ENCODE peak calls at places on chromosomes 12 and 14, in four cellular contexts. One of them, this sample, is unnamed.

GRCh38 chr12:42291680-42292079 is 34.2 kb downstream of the ZCRB1 start:
- DNase-seq in aorta: no peak
- DNase-seq in tibial artery: no peak
- DNase-seq in IMR-90: no peak
- DNase-seq in this sample: no peak

GRCh38 chr12:39912211-39912980 is 193.5 kb downstream of the SLC2A13 start:
- DNase-seq in aorta: no peak
- DNase-seq in tibial artery: no peak
- DNase-seq in IMR-90: no peak
- DNase-seq in this sample: peak; percentile 79

GRCh38 chr12:92078167-92079053 is 67.2 kb downstream of the BTG1 start:
- DNase-seq in aorta: no peak
- DNase-seq in tibial artery: no peak
- DNase-seq in IMR-90: peak; percentile 96
- DNase-seq in this sample: peak; percentile 92

GRCh38 chr12:95218852-95219171 is 1.2 kb downstream of the VEZT start:
- DNase-seq in aorta: no peak
- DNase-seq in tibial artery: no peak
- DNase-seq in IMR-90: no peak
- DNase-seq in this sample: peak; percentile 22

GRCh38 chr12:32273712-32274111 is 125.6 kb upstream of the FGD4 start:
- DNase-seq in aorta: no peak
- DNase-seq in tibial artery: no peak
- DNase-seq in IMR-90: no peak
- DNase-seq in this sample: no peak

GRCh38 chr14:24113379-24113800 is 1.2 kb upstream of the DCAF11 start:
- DNase-seq in aorta: no peak
- DNase-seq in tibial artery: no peak
- DNase-seq in IMR-90: no peak
- DNase-seq in this sample: no peak

GRCh38 chr12:121273364-121273896 is 23.1 kb downstream of the CAMKK2 start:
- DNase-seq in aorta: no peak
- DNase-seq in tibial artery: no peak
- DNase-seq in IMR-90: no peak
- DNase-seq in this sample: no peak

GRCh38 chr12:96078281-96078761 is 42.9 kb upstream of the LTA4H start:
- DNase-seq in aorta: peak; percentile 81
- DNase-seq in tibial artery: peak; percentile 66
- DNase-seq in IMR-90: peak; percentile 15
- DNase-seq in this sample: no peak

GRCh38 chr14:99601301-99601945 is 2.6 kb downstream of the CCDC85C start:
- DNase-seq in aorta: no peak
- DNase-seq in tibial artery: no peak
- DNase-seq in IMR-90: peak; percentile 65
- DNase-seq in this sample: peak; percentile 45

GRCh38 chr14:92421756-92422155 is 91.8 kb upstream of the RIN3 start:
- DNase-seq in aorta: no peak
- DNase-seq in tibial artery: no peak
- DNase-seq in IMR-90: no peak
- DNase-seq in this sample: no peak

GRCh38 chr14:80390911-80391310 is 179.6 kb upstream of the DIO2 start:
- DNase-seq in aorta: no peak
- DNase-seq in tibial artery: no peak
- DNase-seq in IMR-90: peak; percentile 51
- DNase-seq in this sample: peak; percentile 97

GRCh38 chr12:96502477-96502876 is 13.1 kb downstream of the CFAP54 start:
- DNase-seq in aorta: no peak
- DNase-seq in tibial artery: no peak
- DNase-seq in IMR-90: no peak
- DNase-seq in this sample: peak; percentile 32

GRCh38 chr12:131852551-131853299 is 24.5 kb downstream of the MMP17 start:
- DNase-seq in aorta: no peak
- DNase-seq in tibial artery: no peak
- DNase-seq in IMR-90: peak; percentile 26
- DNase-seq in this sample: no peak

GRCh38 chr12:10634427-10634826 is 21.0 kb upstream of the MAGOHB start:
- DNase-seq in aorta: no peak
- DNase-seq in tibial artery: no peak
- DNase-seq in IMR-90: peak; percentile 71
- DNase-seq in this sample: peak; percentile 73

GRCh38 chr14:27587103-27587502 is 989.3 kb upstream of the NOVA1 start:
- DNase-seq in aorta: no peak
- DNase-seq in tibial artery: no peak
- DNase-seq in IMR-90: no peak
- DNase-seq in this sample: no peak

GRCh38 chr14:80664576-80664975 is 277.0 kb downstream of the CEP128 start:
- DNase-seq in aorta: no peak
- DNase-seq in tibial artery: no peak
- DNase-seq in IMR-90: peak; percentile 83
- DNase-seq in this sample: peak; percentile 55

GRCh38 chr12:62379026-62379722 is 87.5 kb upstream of the MON2 start:
- DNase-seq in aorta: no peak
- DNase-seq in tibial artery: no peak
- DNase-seq in IMR-90: peak; percentile 25
- DNase-seq in this sample: no peak

GRCh38 chr12:17588968-17589367 is 501.0 kb downstream of the RERGL start:
- DNase-seq in aorta: no peak
- DNase-seq in tibial artery: no peak
- DNase-seq in IMR-90: no peak
- DNase-seq in this sample: peak; percentile 70

GRCh38 chr12:81598205-81598604 is 160.9 kb downstream of the PPFIA2 start:
- DNase-seq in aorta: no peak
- DNase-seq in tibial artery: no peak
- DNase-seq in IMR-90: no peak
- DNase-seq in this sample: no peak

GRCh38 chr12:124463341-124463861 is 104.0 kb downstream of the NCOR2 start:
- DNase-seq in aorta: peak; percentile 64
- DNase-seq in tibial artery: no peak
- DNase-seq in IMR-90: no peak
- DNase-seq in this sample: no peak

GRCh38 chr14:86533834-86534233 is 1003.9 kb downstream of the FLRT2 start:
- DNase-seq in aorta: no peak
- DNase-seq in tibial artery: no peak
- DNase-seq in IMR-90: no peak
- DNase-seq in this sample: no peak

GRCh38 chr12:119957135-119957534 is 31.9 kb upstream of the BICDL1 start:
- DNase-seq in aorta: no peak
- DNase-seq in tibial artery: no peak
- DNase-seq in IMR-90: no peak
- DNase-seq in this sample: no peak

GRCh38 chr14:95531473-95531872 is 3.4 kb upstream of the GLRX5 start:
- DNase-seq in aorta: no peak
- DNase-seq in tibial artery: no peak
- DNase-seq in IMR-90: peak; percentile 95
- DNase-seq in this sample: peak; percentile 80

GRCh38 chr14:85475113-85475512 is 54.8 kb upstream of the FLRT2 start:
- DNase-seq in aorta: no peak
- DNase-seq in tibial artery: no peak
- DNase-seq in IMR-90: no peak
- DNase-seq in this sample: no peak

GRCh38 chr12:132429122-132429931 is 60.6 kb upstream of the FBRSL1 start:
- DNase-seq in aorta: no peak
- DNase-seq in tibial artery: no peak
- DNase-seq in IMR-90: no peak
- DNase-seq in this sample: no peak

GRCh38 chr12:82964446-82964845 is 277.7 kb downstream of the TMTC2 start:
- DNase-seq in aorta: no peak
- DNase-seq in tibial artery: no peak
- DNase-seq in IMR-90: no peak
- DNase-seq in this sample: no peak

GRCh38 chr14:69234106-69234505 is 25.9 kb upstream of the GALNT16 start:
- DNase-seq in aorta: no peak
- DNase-seq in tibial artery: no peak
- DNase-seq in IMR-90: no peak
- DNase-seq in this sample: no peak

GRCh38 chr12:116142936-116143882 is 134.3 kb downstream of the MED13L start:
- DNase-seq in aorta: no peak
- DNase-seq in tibial artery: no peak
- DNase-seq in IMR-90: peak; percentile 89
- DNase-seq in this sample: peak; percentile 93

GRCh38 chr14:85254718-85255117 is 275.2 kb upstream of the FLRT2 start:
- DNase-seq in aorta: no peak
- DNase-seq in tibial artery: no peak
- DNase-seq in IMR-90: no peak
- DNase-seq in this sample: no peak

GRCh38 chr14:55794655-55795583 is 214.9 kb downstream of the KTN1 start:
- DNase-seq in aorta: no peak
- DNase-seq in tibial artery: no peak
- DNase-seq in IMR-90: peak; percentile 33
- DNase-seq in this sample: peak; percentile 92

GRCh38 chr12:96322720-96323119 is 77.5 kb downstream of the CDK17 start:
- DNase-seq in aorta: no peak
- DNase-seq in tibial artery: no peak
- DNase-seq in IMR-90: no peak
- DNase-seq in this sample: no peak

GRCh38 chr14:69107407-69108003 is 45.4 kb downstream of the DCAF5 start:
- DNase-seq in aorta: no peak
- DNase-seq in tibial artery: no peak
- DNase-seq in IMR-90: peak; percentile 71
- DNase-seq in this sample: peak; percentile 85

GRCh38 chr14:51776102-51776894 is 84.1 kb upstream of the GNG2 start:
- DNase-seq in aorta: no peak
- DNase-seq in tibial artery: no peak
- DNase-seq in IMR-90: peak; percentile 68
- DNase-seq in this sample: peak; percentile 82

GRCh38 chr14:57461777-57462320 is 31.8 kb downstream of the CCDC198 start:
- DNase-seq in aorta: no peak
- DNase-seq in tibial artery: no peak
- DNase-seq in IMR-90: no peak
- DNase-seq in this sample: peak; percentile 33

DNA sequence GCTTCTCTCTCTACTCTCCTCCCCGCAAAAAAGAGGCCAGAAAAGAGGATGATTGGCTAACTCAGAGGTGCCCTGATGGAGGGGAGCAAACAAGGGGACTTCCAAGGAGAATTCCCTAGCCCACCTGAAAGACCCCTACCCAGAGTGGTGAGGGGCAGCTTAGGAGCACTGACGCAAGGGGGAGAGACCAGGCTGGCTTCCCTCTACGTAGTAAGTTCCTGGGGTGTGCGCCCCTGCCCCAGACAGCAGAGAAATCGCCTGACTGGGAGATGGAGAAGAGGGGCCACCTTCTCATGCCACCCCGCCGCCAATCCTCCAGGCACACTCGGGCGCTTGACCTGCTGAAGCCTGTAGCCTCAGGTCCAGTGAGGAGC is 2.1 kb upstream of the DIO3 start:
- DNase-seq in aorta: no peak
- DNase-seq in tibial artery: no peak
- DNase-seq in IMR-90: no peak
- DNase-seq in this sample: no peak
- H3K27me3 ChIP-seq in aorta: no peaks in the 10 kb centered on the region
- H3K27me3 ChIP-seq in tibial artery: peaks cover 88% of the 10 kb centered on the region
- H3K27me3 ChIP-seq in IMR-90: peaks cover 57% of the 10 kb centered on the region
- H3K27me3 ChIP-seq in this sample: peaks cover 26% of the 10 kb centered on the region

GRCh38 chr12:48022676-48023385 is 18.6 kb upstream of the COL2A1 start:
- DNase-seq in aorta: no peak
- DNase-seq in tibial artery: no peak
- DNase-seq in IMR-90: no peak
- DNase-seq in this sample: peak; percentile 78

GRCh38 chr12:48021485-48022179 is 17.4 kb upstream of the COL2A1 start:
- DNase-seq in aorta: no peak
- DNase-seq in tibial artery: no peak
- DNase-seq in IMR-90: no peak
- DNase-seq in this sample: peak; percentile 98

GRCh38 chr12:48019639-48020265 is 15.5 kb upstream of the COL2A1 start:
- DNase-seq in aorta: no peak
- DNase-seq in tibial artery: no peak
- DNase-seq in IMR-90: no peak
- DNase-seq in this sample: no peak

GRCh38 chr12:48023386-48023785 is 19.1 kb upstream of the COL2A1 start:
- DNase-seq in aorta: no peak
- DNase-seq in tibial artery: no peak
- DNase-seq in IMR-90: no peak
- DNase-seq in this sample: no peak

DNA sequence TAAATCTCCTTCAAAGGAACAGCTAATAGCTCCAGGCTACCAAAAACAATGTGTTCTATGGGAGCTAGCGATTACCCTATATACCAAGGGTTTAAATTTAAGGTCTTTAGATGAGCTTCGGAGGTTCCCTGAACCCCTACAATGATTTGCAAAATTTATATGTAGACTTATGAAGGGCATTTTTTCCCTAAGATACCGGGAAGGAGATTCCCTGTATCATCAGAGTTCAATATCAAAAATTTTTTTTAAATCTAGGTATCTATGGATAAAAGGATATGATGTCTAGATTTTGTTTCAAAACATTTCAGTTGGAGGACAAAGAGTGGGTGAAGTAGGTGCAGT is 17.9 kb upstream of the COL2A1 start:
- DNase-seq in aorta: no peak
- DNase-seq in tibial artery: no peak
- DNase-seq in IMR-90: no peak
- DNase-seq in this sample: no peak
- H3K27me3 ChIP-seq in aorta: no peaks in the 10 kb centered on the region
- H3K27me3 ChIP-seq in tibial artery: peaks cover 28% of the 10 kb centered on the region
- H3K27me3 ChIP-seq in IMR-90: peaks cover 67% of the 10 kb centered on the region
- H3K27me3 ChIP-seq in this sample: no peaks in the 10 kb centered on the region

GRCh38 chr14:103273847-103274615 is 60.0 kb upstream of the EIF5 start:
- DNase-seq in aorta: peak; percentile 72
- DNase-seq in tibial artery: no peak
- DNase-seq in IMR-90: no peak
- DNase-seq in this sample: no peak
- H3K27me3 ChIP-seq in aorta: no peaks in the 10 kb centered on the region
- H3K27me3 ChIP-seq in tibial artery: peaks cover 82% of the 10 kb centered on the region
- H3K27me3 ChIP-seq in IMR-90: peaks cover 60% of the 10 kb centered on the region
- H3K27me3 ChIP-seq in this sample: no peaks in the 10 kb centered on the region

GRCh38 chr12:106896603-106897002 is 59.1 kb upstream of the TMEM263 start:
- DNase-seq in aorta: no peak
- DNase-seq in tibial artery: no peak
- DNase-seq in IMR-90: no peak
- DNase-seq in this sample: no peak
- H3K27me3 ChIP-seq in aorta: no peaks in the 10 kb centered on the region
- H3K27me3 ChIP-seq in tibial artery: no peaks in the 10 kb centered on the region
- H3K27me3 ChIP-seq in IMR-90: peaks cover 8% of the 10 kb centered on the region
- H3K27me3 ChIP-seq in this sample: no peaks in the 10 kb centered on the region

DNA sequence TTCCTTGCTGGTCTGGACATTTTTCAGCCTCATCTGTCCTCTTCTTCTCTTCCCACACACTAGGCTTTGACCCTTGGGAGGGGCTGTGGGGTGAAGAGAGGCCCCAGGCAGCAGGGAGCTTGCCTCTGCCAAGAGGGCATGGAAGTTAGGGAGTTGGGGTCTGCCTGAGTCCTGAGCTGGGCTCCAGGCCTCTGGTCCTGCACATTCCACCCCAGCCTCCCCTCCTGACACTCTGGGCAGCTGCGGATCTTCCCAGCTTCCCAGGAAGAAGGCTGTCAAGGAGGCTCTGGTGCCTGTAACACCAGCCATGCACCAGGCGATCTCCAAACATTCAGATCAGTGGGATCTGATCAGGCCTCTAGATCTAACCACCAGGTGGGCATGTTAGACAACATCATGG is 169.1 kb upstream of the PRMT8 start:
- DNase-seq in aorta: no peak
- DNase-seq in tibial artery: no peak
- DNase-seq in IMR-90: no peak
- DNase-seq in this sample: no peak
- H3K27me3 ChIP-seq in aorta: no peaks in the 10 kb centered on the region
- H3K27me3 ChIP-seq in tibial artery: no peaks in the 10 kb centered on the region
- H3K27me3 ChIP-seq in IMR-90: peaks cover 79% of the 10 kb centered on the region
- H3K27me3 ChIP-seq in this sample: no peaks in the 10 kb centered on the region

This sample was measured in PC-3.